ENCODE peak calls at places on chromosome 10, in seven cellular contexts. Y is left cardiac atrium; V is activated naive CD4-positive, alpha-beta T cell; E is hypothalamus; H is stimulated activated naive B cell treated with anti-CD40 and anti-IgM and Interleukin-4, amounts not matched to agents 10 μg/mL and 1 μg/mL and 100 μg/mL, for 72 hours; B is lung; T is ecto neural progenitor cell. L is an unnamed sample.

GRCh38 chr10:1715821-1716220 is 21.5 kb downstream of the ADARB2 start:
- DNase-seq in Y (no peak), V (no peak), E (no peak), H (no peak), B (no peak), T (peak), L (peak)

GRCh38 chr10:36412942-36413341 is 712.5 kb upstream of the ANKRD30A start:
- DNase-seq in Y (no peak), V (no peak), E (no peak), H (no peak), B (no peak), T (no peak), L (no peak)

GRCh38 chr10:112166800-112167199 is 16.8 kb downstream of the GPAM start:
- DNase-seq in Y (no peak), V (no peak), E (no peak), H (no peak), B (no peak), T (no peak), L (no peak)

GRCh38 chr10:132149917-132150316 is 36.8 kb upstream of the DPYSL4 start:
- DNase-seq in Y (peak), V (no peak), E (no peak), H (no peak), B (no peak), T (no peak), L (no peak)

GRCh38 chr10:61503051-61503450 is 49.9 kb upstream of the TMEM26 start:
- DNase-seq in Y (no peak), V (no peak), E (no peak), H (no peak), B (no peak), T (no peak), L (no peak)

GRCh38 chr10:4450981-4451501 is 375.0 kb upstream of the AKR1E2 start:
- DNase-seq in Y (no peak), V (no peak), E (no peak), H (no peak), B (no peak), T (no peak), L (no peak)

GRCh38 chr10:15238553-15239335 is 70.3 kb upstream of the NMT2 start:
- DNase-seq in Y (no peak), V (no peak), E (no peak), H (no peak), B (no peak), T (no peak), L (peak)

GRCh38 chr10:11282156-11282555 is 264.5 kb downstream of the CELF2 start:
- DNase-seq in Y (no peak), V (no peak), E (no peak), H (no peak), B (no peak), T (no peak), L (no peak)

GRCh38 chr10:77823811-77824542 is 102.6 kb downstream of the DLG5 start:
- DNase-seq in Y (no peak), V (no peak), E (no peak), H (no peak), B (no peak), T (no peak), L (no peak)

GRCh38 chr10:31707578-31708411 is 220.8 kb downstream of the ARHGAP12 start:
- DNase-seq in Y (peak), V (no peak), E (no peak), H (peak), B (peak), T (peak), L (peak)

GRCh38 chr10:35789996-35790395 is 147.9 kb upstream of the FZD8 start:
- DNase-seq in Y (no peak), V (no peak), E (no peak), H (no peak), B (no peak), T (no peak), L (no peak)

GRCh38 chr10:72030762-72031543 is 57.4 kb downstream of the SPOCK2 start:
- DNase-seq in Y (peak), V (no peak), E (no peak), H (no peak), B (no peak), T (no peak), L (no peak)

GRCh38 chr10:127506094-127506493 is 43.0 kb upstream of the NPS start:
- DNase-seq in Y (no peak), V (no peak), E (no peak), H (no peak), B (no peak), T (no peak), L (no peak)

GRCh38 chr10:44180321-44181154 is 204.4 kb downstream of the CXCL12 start:
- DNase-seq in Y (peak), V (no peak), E (no peak), H (no peak), B (no peak), T (no peak), L (no peak)

GRCh38 chr10:130393342-130393741 is 257.2 kb downstream of the GLRX3 start:
- DNase-seq in Y (no peak), V (no peak), E (no peak), H (no peak), B (no peak), T (no peak), L (no peak)

GRCh38 chr10:33290286-33291052 is 44.0 kb downstream of the NRP1 start:
- DNase-seq in Y (no peak), V (no peak), E (no peak), H (no peak), B (no peak), T (no peak), L (no peak)

GRCh38 chr10:35212856-35213255 is 86.2 kb downstream of the CREM start:
- DNase-seq in Y (no peak), V (no peak), E (no peak), H (no peak), B (no peak), T (no peak), L (no peak)

GRCh38 chr10:7700577-7701125 is 2.5 kb upstream of the ITIH2 start:
- DNase-seq in Y (no peak), V (no peak), E (no peak), H (no peak), B (no peak), T (no peak), L (no peak)

GRCh38 chr10:526651-527312 is 162.7 kb downstream of the DIP2C start:
- DNase-seq in Y (no peak), V (no peak), E (no peak), H (no peak), B (no peak), T (no peak), L (no peak)

GRCh38 chr10:10797467-10797866 is 220.2 kb upstream of the CELF2 start:
- DNase-seq in Y (no peak), V (no peak), E (no peak), H (no peak), B (no peak), T (no peak), L (no peak)

GRCh38 chr10:102003541-102003940 is 52.4 kb downstream of the ARMH3 start:
- DNase-seq in Y (no peak), V (no peak), E (no peak), H (no peak), B (no peak), T (no peak), L (no peak)

GRCh38 chr10:67079126-67079525 is 153.3 kb downstream of the LRRTM3 start:
- DNase-seq in Y (peak), V (no peak), E (no peak), H (no peak), B (no peak), T (no peak), L (no peak)

GRCh38 chr10:94076325-94076841 is 82.7 kb downstream of the PLCE1 start:
- DNase-seq in Y (no peak), V (no peak), E (no peak), H (no peak), B (no peak), T (no peak), L (no peak)

GRCh38 chr10:26860026-26860541 is 674 bp downstream of the ABI1 start:
- DNase-seq in Y (peak), V (no peak), E (no peak), H (no peak), B (peak), T (peak), L (peak)

GRCh38 chr10:43880160-43880559 is 231.5 kb upstream of the ZNF32 start:
- DNase-seq in Y (no peak), V (no peak), E (no peak), H (no peak), B (no peak), T (no peak), L (no peak)

GRCh38 chr10:28668363-28669226 is 8.7 kb upstream of the BAMBI start:
- DNase-seq in Y (peak), V (no peak), E (no peak), H (peak), B (peak), T (peak), L (peak)

GRCh38 chr10:3173173-3173878 is 744 bp upstream of the PITRM1 start:
- DNase-seq in Y (peak), V (peak), E (no peak), H (no peak), B (peak), T (no peak), L (no peak)

GRCh38 chr10:103578782-103579382 is 85.4 kb downstream of the NEURL1 start:
- DNase-seq in Y (no peak), V (no peak), E (no peak), H (no peak), B (no peak), T (no peak), L (no peak)

GRCh38 chr10:27372095-27372494 is 131.5 kb upstream of the ACBD5 start:
- DNase-seq in Y (no peak), V (no peak), E (no peak), H (no peak), B (no peak), T (no peak), L (no peak)

GRCh38 chr10:53064609-53065008 is 292.0 kb upstream of the MBL2 start:
- DNase-seq in Y (no peak), V (no peak), E (no peak), H (no peak), B (no peak), T (no peak), L (no peak)

GRCh38 chr10:121288864-121289659 is 309.2 kb downstream of the FGFR2 start:
- DNase-seq in Y (no peak), V (no peak), E (no peak), H (no peak), B (no peak), T (no peak), L (no peak)

GRCh38 chr10:98323221-98324164 is 55.5 kb upstream of the LOXL4 start:
- DNase-seq in Y (peak), V (no peak), E (no peak), H (peak), B (peak), T (no peak), L (peak)